ENCODE peak calls at places on chromosome 20, in six cellular contexts. One of them, this sample, is unnamed.
A peak's percentile ranks its signal among the peaks of the same experiment; 100 is the strongest.

GRCh38 chr20:62239278-62239879 is 1.1 kb downstream of the OSBPL2 start:
- DNase-seq in PC-9: no peak
- DNase-seq in stomach: no peak
- DNase-seq in CD8-positive, alpha-beta T cell: no peak
- DNase-seq in suprapubic skin: no peak
- DNase-seq in CD8-positive, alpha-beta memory T cell: no peak
- DNase-seq in this sample: peak; percentile 50

GRCh38 chr20:62177307-62177706 is 5.5 kb upstream of the MTG2 start:
- DNase-seq in PC-9: no peak
- DNase-seq in stomach: no peak
- DNase-seq in CD8-positive, alpha-beta T cell: no peak
- DNase-seq in suprapubic skin: no peak
- DNase-seq in CD8-positive, alpha-beta memory T cell: no peak
- DNase-seq in this sample: no peak

GRCh38 chr20:62816879-62817873 is at the start of gene COL9A3:
- DNase-seq in PC-9: no peak
- DNase-seq in stomach: no peak
- DNase-seq in CD8-positive, alpha-beta T cell: no peak
- DNase-seq in suprapubic skin: no peak
- DNase-seq in CD8-positive, alpha-beta memory T cell: no peak
- DNase-seq in this sample: no peak

GRCh38 chr20:43722153-43722505 is 4.7 kb downstream of the GTSF1L start:
- DNase-seq in PC-9: no peak
- DNase-seq in stomach: no peak
- DNase-seq in CD8-positive, alpha-beta T cell: peak; percentile 37
- DNase-seq in suprapubic skin: no peak
- DNase-seq in CD8-positive, alpha-beta memory T cell: peak; percentile 85
- DNase-seq in this sample: no peak

GRCh38 chr20:24953621-24954133 is 4.6 kb downstream of the CST7 start:
- DNase-seq in PC-9: no peak
- DNase-seq in stomach: peak; percentile 25
- DNase-seq in CD8-positive, alpha-beta T cell: no peak
- DNase-seq in suprapubic skin: no peak
- DNase-seq in CD8-positive, alpha-beta memory T cell: no peak
- DNase-seq in this sample: no peak

GRCh38 chr20:62159835-62160234 is 16.3 kb downstream of the SS18L1 start:
- DNase-seq in PC-9: peak; percentile 92
- DNase-seq in stomach: no peak
- DNase-seq in CD8-positive, alpha-beta T cell: no peak
- DNase-seq in suprapubic skin: no peak
- DNase-seq in CD8-positive, alpha-beta memory T cell: no peak
- DNase-seq in this sample: no peak

GRCh38 chr20:1382670-1383069 is 10.2 kb downstream of the FKBP1A start:
- DNase-seq in PC-9: no peak
- DNase-seq in stomach: no peak
- DNase-seq in CD8-positive, alpha-beta T cell: no peak
- DNase-seq in suprapubic skin: no peak
- DNase-seq in CD8-positive, alpha-beta memory T cell: no peak
- DNase-seq in this sample: no peak

GRCh38 chr20:2752631-2753455 is 47.6 kb downstream of the CPXM1 start:
- DNase-seq in PC-9: no peak
- DNase-seq in stomach: no peak
- DNase-seq in CD8-positive, alpha-beta T cell: peak; percentile 25
- DNase-seq in suprapubic skin: no peak
- DNase-seq in CD8-positive, alpha-beta memory T cell: peak; percentile 57
- DNase-seq in this sample: no peak

GRCh38 chr20:48983423-48984400 is 62.2 kb downstream of the ARFGEF2 start:
- DNase-seq in PC-9: peak; percentile 81
- DNase-seq in stomach: peak; percentile 63
- DNase-seq in CD8-positive, alpha-beta T cell: no peak
- DNase-seq in suprapubic skin: no peak
- DNase-seq in CD8-positive, alpha-beta memory T cell: no peak
- DNase-seq in this sample: peak; percentile 88

GRCh38 chr20:3380228-3381070 is 27.0 kb downstream of the DNAAF9 start:
- DNase-seq in PC-9: no peak
- DNase-seq in stomach: no peak
- DNase-seq in CD8-positive, alpha-beta T cell: no peak
- DNase-seq in suprapubic skin: no peak
- DNase-seq in CD8-positive, alpha-beta memory T cell: no peak
- DNase-seq in this sample: no peak

GRCh38 chr20:52422574-52423463 is 231.2 kb upstream of the ZFP64 start:
- DNase-seq in PC-9: no peak
- DNase-seq in stomach: no peak
- DNase-seq in CD8-positive, alpha-beta T cell: no peak
- DNase-seq in suprapubic skin: no peak
- DNase-seq in CD8-positive, alpha-beta memory T cell: no peak
- DNase-seq in this sample: no peak

GRCh38 chr20:43379239-43379917 is 78.3 kb upstream of the SRSF6 start:
- DNase-seq in PC-9: no peak
- DNase-seq in stomach: no peak
- DNase-seq in CD8-positive, alpha-beta T cell: no peak
- DNase-seq in suprapubic skin: no peak
- DNase-seq in CD8-positive, alpha-beta memory T cell: no peak
- DNase-seq in this sample: no peak

GRCh38 chr20:58480455-58481356 is 34.5 kb downstream of the APCDD1L start:
- DNase-seq in PC-9: no peak
- DNase-seq in stomach: no peak
- DNase-seq in CD8-positive, alpha-beta T cell: no peak
- DNase-seq in suprapubic skin: no peak
- DNase-seq in CD8-positive, alpha-beta memory T cell: no peak
- DNase-seq in this sample: no peak

GRCh38 chr20:3340443-3340842 is 67.0 kb downstream of the DNAAF9 start:
- DNase-seq in PC-9: no peak
- DNase-seq in stomach: peak; percentile 84
- DNase-seq in CD8-positive, alpha-beta T cell: no peak
- DNase-seq in suprapubic skin: peak; percentile 68
- DNase-seq in CD8-positive, alpha-beta memory T cell: no peak
- DNase-seq in this sample: peak; percentile 93

GRCh38 chr20:25045343-25045712 is 12.6 kb downstream of the ACSS1 start:
- DNase-seq in PC-9: no peak
- DNase-seq in stomach: peak; percentile 22
- DNase-seq in CD8-positive, alpha-beta T cell: no peak
- DNase-seq in suprapubic skin: peak; percentile 45
- DNase-seq in CD8-positive, alpha-beta memory T cell: no peak
- DNase-seq in this sample: peak; percentile 21

GRCh38 chr20:16544949-16545348 is 28.3 kb downstream of the KIF16B start:
- DNase-seq in PC-9: no peak
- DNase-seq in stomach: no peak
- DNase-seq in CD8-positive, alpha-beta T cell: no peak
- DNase-seq in suprapubic skin: no peak
- DNase-seq in CD8-positive, alpha-beta memory T cell: no peak
- DNase-seq in this sample: no peak
- H3K4me3 ChIP-seq in PC-9: no peak overlapping the region
- H3K4me3 ChIP-seq in stomach: no peak overlapping the region
- H3K4me3 ChIP-seq in CD8-positive, alpha-beta T cell: no peak overlapping the region
- H3K4me3 ChIP-seq in suprapubic skin: no peak overlapping the region
- H3K4me3 ChIP-seq in CD8-positive, alpha-beta memory T cell: no peak overlapping the region
- H3K4me3 ChIP-seq in this sample: no peak overlapping the region

GRCh38 chr20:17541996-17542395 is 10.8 kb upstream of the BFSP1 start:
- DNase-seq in PC-9: peak; percentile 95
- DNase-seq in stomach: no peak
- DNase-seq in CD8-positive, alpha-beta T cell: no peak
- DNase-seq in suprapubic skin: no peak
- DNase-seq in CD8-positive, alpha-beta memory T cell: no peak
- DNase-seq in this sample: no peak

GRCh38 chr20:17543531-17543961 is 12.4 kb upstream of the BFSP1 start:
- DNase-seq in PC-9: no peak
- DNase-seq in stomach: no peak
- DNase-seq in CD8-positive, alpha-beta T cell: no peak
- DNase-seq in suprapubic skin: no peak
- DNase-seq in CD8-positive, alpha-beta memory T cell: no peak
- DNase-seq in this sample: no peak

GRCh38 chr20:17542993-17543412 is 11.8 kb upstream of the BFSP1 start:
- DNase-seq in PC-9: no peak
- DNase-seq in stomach: no peak
- DNase-seq in CD8-positive, alpha-beta T cell: no peak
- DNase-seq in suprapubic skin: no peak
- DNase-seq in CD8-positive, alpha-beta memory T cell: no peak
- DNase-seq in this sample: no peak

GRCh38 chr20:17541596-17541995 is 10.4 kb upstream of the BFSP1 start:
- DNase-seq in PC-9: no peak
- DNase-seq in stomach: no peak
- DNase-seq in CD8-positive, alpha-beta T cell: no peak
- DNase-seq in suprapubic skin: no peak
- DNase-seq in CD8-positive, alpha-beta memory T cell: no peak
- DNase-seq in this sample: no peak

GRCh38 chr20:17542481-17542880 is 11.3 kb upstream of the BFSP1 start:
- DNase-seq in PC-9: no peak
- DNase-seq in stomach: no peak
- DNase-seq in CD8-positive, alpha-beta T cell: no peak
- DNase-seq in suprapubic skin: no peak
- DNase-seq in CD8-positive, alpha-beta memory T cell: no peak
- DNase-seq in this sample: no peak
- H3K27ac ChIP-seq in PC-9: peak overlapping the region; percentile 25
- H3K27ac ChIP-seq in stomach: peak overlapping the region; percentile 71
- H3K27ac ChIP-seq in CD8-positive, alpha-beta T cell: no peak overlapping the region
- H3K27ac ChIP-seq in suprapubic skin: peak overlapping the region; percentile 57
- H3K27ac ChIP-seq in CD8-positive, alpha-beta memory T cell: no peak overlapping the region
- H3K27ac ChIP-seq in this sample: no peak overlapping the region

GRCh38 chr20:26208296-26209091 is 511.8 kb upstream of the ZNF337 start:
- DNase-seq in PC-9: no peak
- DNase-seq in stomach: no peak
- DNase-seq in CD8-positive, alpha-beta T cell: peak; percentile 22
- DNase-seq in suprapubic skin: no peak
- DNase-seq in CD8-positive, alpha-beta memory T cell: peak; percentile 67
- DNase-seq in this sample: peak; percentile 10
- H3K4me3 ChIP-seq in PC-9: no peak overlapping the region
- H3K4me3 ChIP-seq in stomach: peak overlapping the region; percentile 33
- H3K4me3 ChIP-seq in CD8-positive, alpha-beta T cell: peak overlapping the region; percentile 54
- H3K4me3 ChIP-seq in suprapubic skin: peak overlapping the region; percentile 44
- H3K4me3 ChIP-seq in CD8-positive, alpha-beta memory T cell: peak overlapping the region; percentile 41
- H3K4me3 ChIP-seq in this sample: no peak overlapping the region

GRCh38 chr20:37298190-37298939 is 8.9 kb downstream of the MANBAL start:
- DNase-seq in PC-9: no peak
- DNase-seq in stomach: peak; percentile 26
- DNase-seq in CD8-positive, alpha-beta T cell: no peak
- DNase-seq in suprapubic skin: no peak
- DNase-seq in CD8-positive, alpha-beta memory T cell: no peak
- DNase-seq in this sample: no peak
- H3K27ac ChIP-seq in PC-9: no peak overlapping the region
- H3K27ac ChIP-seq in stomach: peak overlapping the region; percentile 81
- H3K27ac ChIP-seq in CD8-positive, alpha-beta T cell: no peak overlapping the region
- H3K27ac ChIP-seq in suprapubic skin: no peak overlapping the region
- H3K27ac ChIP-seq in CD8-positive, alpha-beta memory T cell: no peak overlapping the region
- H3K27ac ChIP-seq in this sample: no peak overlapping the region

DNA sequence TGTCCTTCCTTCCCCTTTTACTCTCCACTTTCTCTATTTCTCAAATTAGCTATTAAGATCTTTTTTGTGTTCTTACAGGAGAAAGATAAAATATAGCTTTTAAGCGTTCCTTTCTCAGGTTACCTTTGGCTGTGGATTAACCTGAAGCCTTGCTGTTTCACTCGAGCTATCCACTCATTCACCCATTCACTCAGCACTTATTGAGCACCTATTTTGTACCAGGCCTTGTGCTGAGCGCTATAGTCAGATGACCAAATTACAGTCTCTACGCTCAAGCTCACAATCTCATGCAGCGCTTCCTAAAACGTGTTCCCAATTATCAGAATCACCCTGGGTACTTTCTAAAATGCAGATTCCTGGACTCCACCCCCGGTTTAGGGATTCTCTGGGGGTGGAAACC is 1.8 kb upstream of the CEP250 start:
- DNase-seq in PC-9: no peak
- DNase-seq in stomach: no peak
- DNase-seq in CD8-positive, alpha-beta T cell: no peak
- DNase-seq in suprapubic skin: no peak
- DNase-seq in CD8-positive, alpha-beta memory T cell: no peak
- DNase-seq in this sample: no peak
- H3K4me3 ChIP-seq in PC-9: peak overlapping the region; percentile 78
- H3K4me3 ChIP-seq in stomach: peak overlapping the region; percentile 94
- H3K4me3 ChIP-seq in CD8-positive, alpha-beta T cell: no peak overlapping the region
- H3K4me3 ChIP-seq in suprapubic skin: no peak overlapping the region
- H3K4me3 ChIP-seq in CD8-positive, alpha-beta memory T cell: no peak overlapping the region
- H3K4me3 ChIP-seq in this sample: no peak overlapping the region

GRCh38 chr20:57262244-57263126 is 4.0 kb downstream of the BMP7 start:
- DNase-seq in PC-9: no peak
- DNase-seq in stomach: no peak
- DNase-seq in CD8-positive, alpha-beta T cell: no peak
- DNase-seq in suprapubic skin: no peak
- DNase-seq in CD8-positive, alpha-beta memory T cell: no peak
- DNase-seq in this sample: no peak
- H3K27ac ChIP-seq in PC-9: no peak overlapping the region
- H3K27ac ChIP-seq in stomach: no peak overlapping the region
- H3K27ac ChIP-seq in CD8-positive, alpha-beta T cell: no peak overlapping the region
- H3K27ac ChIP-seq in suprapubic skin: no peak overlapping the region
- H3K27ac ChIP-seq in CD8-positive, alpha-beta memory T cell: no peak overlapping the region
- H3K27ac ChIP-seq in this sample: no peak overlapping the region

DNA sequence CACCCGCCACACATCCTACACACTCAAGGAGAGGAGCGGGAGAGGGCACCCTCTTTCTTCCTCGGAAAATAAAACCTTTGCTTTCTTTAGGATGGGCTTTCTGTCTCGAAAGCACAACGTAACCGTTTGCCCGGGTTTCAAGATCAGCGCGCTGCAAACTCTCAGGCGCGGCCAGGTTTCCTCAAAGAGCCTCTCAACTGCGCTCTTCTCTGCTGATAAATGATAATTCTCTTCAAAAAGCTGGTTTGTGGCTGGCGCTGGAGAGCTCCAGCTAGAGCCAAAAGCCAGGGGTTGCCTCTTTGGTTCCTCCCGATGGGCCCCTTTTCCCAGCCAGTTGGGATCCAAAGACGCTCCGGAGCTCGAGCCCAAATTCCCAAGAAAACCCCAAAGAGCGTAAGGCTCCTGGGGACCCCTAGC is 460 bp upstream of the PLCB1 start:
- DNase-seq in PC-9: no peak
- DNase-seq in stomach: no peak
- DNase-seq in CD8-positive, alpha-beta T cell: no peak
- DNase-seq in suprapubic skin: no peak
- DNase-seq in CD8-positive, alpha-beta memory T cell: no peak
- DNase-seq in this sample: no peak
- H3K4me3 ChIP-seq in PC-9: no peak overlapping the region
- H3K4me3 ChIP-seq in stomach: peak overlapping the region; percentile 86
- H3K4me3 ChIP-seq in CD8-positive, alpha-beta T cell: peak overlapping the region; percentile 37
- H3K4me3 ChIP-seq in suprapubic skin: peak overlapping the region; percentile 83
- H3K4me3 ChIP-seq in CD8-positive, alpha-beta memory T cell: no peak overlapping the region
- H3K4me3 ChIP-seq in this sample: no peak overlapping the region